ENCODE peak calls at places on chromosomes 3 and 15, in nine cellular contexts. One of them, this sample, is unnamed.

GRCh38 chr15:76320012-76320411 is 8.7 kb upstream of the ETFA start:
- DNase-seq in transverse colon: no peak
- DNase-seq in heart right ventricle: no peak
- DNase-seq in NCI-H226: no peak
- DNase-seq in stimulated activated CD4-positive, alpha-beta T cell treated with anti-CD3 and anti-CD28 coated beads, Interleukin-1b, Interleukin-23, amount 100 ng/mL, for 4 hours: no peak
- DNase-seq in brain microvascular endothelial cell: no peak
- DNase-seq in left ventricle myocardium superior: no peak
- DNase-seq in mucosa of descending colon: no peak
- DNase-seq in tibial artery: no peak
- DNase-seq in this sample: no peak

GRCh38 chr3:25117005-25117593 is 311.0 kb upstream of the RARB start:
- DNase-seq in mucosa of descending colon: peak; percentile 28
- DNase-seq in tibial artery: no peak
- DNase-seq in stimulated activated CD4-positive, alpha-beta T cell treated with anti-CD3 and anti-CD28 coated beads, Interleukin-1b, Interleukin-23, amount 100 ng/mL, for 4 hours: no peak
- DNase-seq in brain microvascular endothelial cell: no peak
- DNase-seq in heart right ventricle: no peak
- DNase-seq in left ventricle myocardium superior: no peak
- DNase-seq in transverse colon: peak; percentile 16
- DNase-seq in NCI-H226: no peak
- DNase-seq in this sample: no peak

GRCh38 chr3:58564456-58565160 is 12.6 kb downstream of the FAM107A start:
- DNase-seq in tibial artery: no peak
- DNase-seq in mucosa of descending colon: peak; percentile 54
- DNase-seq in stimulated activated CD4-positive, alpha-beta T cell treated with anti-CD3 and anti-CD28 coated beads, Interleukin-1b, Interleukin-23, amount 100 ng/mL, for 4 hours: no peak
- DNase-seq in heart right ventricle: no peak
- DNase-seq in brain microvascular endothelial cell: peak; percentile 80
- DNase-seq in left ventricle myocardium superior: no peak
- DNase-seq in transverse colon: peak; percentile 55
- DNase-seq in NCI-H226: peak; percentile 84
- DNase-seq in this sample: peak; percentile 72

GRCh38 chr3:81492048-81492447 is 269.4 kb downstream of the GBE1 start:
- DNase-seq in mucosa of descending colon: no peak
- DNase-seq in left ventricle myocardium superior: no peak
- DNase-seq in tibial artery: no peak
- DNase-seq in brain microvascular endothelial cell: no peak
- DNase-seq in NCI-H226: no peak
- DNase-seq in heart right ventricle: no peak
- DNase-seq in stimulated activated CD4-positive, alpha-beta T cell treated with anti-CD3 and anti-CD28 coated beads, Interleukin-1b, Interleukin-23, amount 100 ng/mL, for 4 hours: no peak
- DNase-seq in transverse colon: no peak
- DNase-seq in this sample: peak; percentile 88

GRCh38 chr3:45012577-45012976 is 13.5 kb upstream of the CLEC3B start:
- DNase-seq in tibial artery: no peak
- DNase-seq in mucosa of descending colon: no peak
- DNase-seq in left ventricle myocardium superior: no peak
- DNase-seq in brain microvascular endothelial cell: no peak
- DNase-seq in NCI-H226: no peak
- DNase-seq in stimulated activated CD4-positive, alpha-beta T cell treated with anti-CD3 and anti-CD28 coated beads, Interleukin-1b, Interleukin-23, amount 100 ng/mL, for 4 hours: no peak
- DNase-seq in heart right ventricle: no peak
- DNase-seq in transverse colon: no peak
- DNase-seq in this sample: no peak

GRCh38 chr3:178238179-178238578 is 298.1 kb upstream of the KCNMB2 start:
- DNase-seq in stimulated activated CD4-positive, alpha-beta T cell treated with anti-CD3 and anti-CD28 coated beads, Interleukin-1b, Interleukin-23, amount 100 ng/mL, for 4 hours: no peak
- DNase-seq in brain microvascular endothelial cell: no peak
- DNase-seq in NCI-H226: no peak
- DNase-seq in transverse colon: no peak
- DNase-seq in mucosa of descending colon: no peak
- DNase-seq in tibial artery: no peak
- DNase-seq in heart right ventricle: no peak
- DNase-seq in left ventricle myocardium superior: no peak
- DNase-seq in this sample: no peak

GRCh38 chr15:38496151-38496550 is 42.2 kb downstream of the FAM98B start:
- DNase-seq in heart right ventricle: no peak
- DNase-seq in NCI-H226: no peak
- DNase-seq in mucosa of descending colon: no peak
- DNase-seq in brain microvascular endothelial cell: no peak
- DNase-seq in transverse colon: no peak
- DNase-seq in stimulated activated CD4-positive, alpha-beta T cell treated with anti-CD3 and anti-CD28 coated beads, Interleukin-1b, Interleukin-23, amount 100 ng/mL, for 4 hours: no peak
- DNase-seq in left ventricle myocardium superior: no peak
- DNase-seq in tibial artery: no peak
- DNase-seq in this sample: no peak

GRCh38 chr3:138941259-138941885 is 5.6 kb downstream of the FOXL2 start:
- DNase-seq in heart right ventricle: no peak
- DNase-seq in stimulated activated CD4-positive, alpha-beta T cell treated with anti-CD3 and anti-CD28 coated beads, Interleukin-1b, Interleukin-23, amount 100 ng/mL, for 4 hours: no peak
- DNase-seq in transverse colon: peak; percentile 54
- DNase-seq in NCI-H226: peak; percentile 15
- DNase-seq in tibial artery: no peak
- DNase-seq in brain microvascular endothelial cell: no peak
- DNase-seq in mucosa of descending colon: peak; percentile 77
- DNase-seq in left ventricle myocardium superior: no peak
- DNase-seq in this sample: peak; percentile 27

GRCh38 chr3:111831840-111832239 is 27.2 kb upstream of the PHLDB2 start:
- DNase-seq in stimulated activated CD4-positive, alpha-beta T cell treated with anti-CD3 and anti-CD28 coated beads, Interleukin-1b, Interleukin-23, amount 100 ng/mL, for 4 hours: no peak
- DNase-seq in brain microvascular endothelial cell: no peak
- DNase-seq in transverse colon: no peak
- DNase-seq in mucosa of descending colon: no peak
- DNase-seq in left ventricle myocardium superior: no peak
- DNase-seq in NCI-H226: peak; percentile 45
- DNase-seq in heart right ventricle: no peak
- DNase-seq in tibial artery: no peak
- DNase-seq in this sample: no peak

GRCh38 chr15:24944939-24945338 is 9.8 kb upstream of the SNRPN start:
- DNase-seq in brain microvascular endothelial cell: peak; percentile 1
- DNase-seq in mucosa of descending colon: no peak
- DNase-seq in tibial artery: no peak
- DNase-seq in NCI-H226: no peak
- DNase-seq in stimulated activated CD4-positive, alpha-beta T cell treated with anti-CD3 and anti-CD28 coated beads, Interleukin-1b, Interleukin-23, amount 100 ng/mL, for 4 hours: no peak
- DNase-seq in transverse colon: no peak
- DNase-seq in left ventricle myocardium superior: no peak
- DNase-seq in heart right ventricle: no peak
- DNase-seq in this sample: peak; percentile 3

GRCh38 chr3:152241142-152242067 is 27.3 kb upstream of the MBNL1 start:
- DNase-seq in left ventricle myocardium superior: no peak
- DNase-seq in transverse colon: no peak
- DNase-seq in stimulated activated CD4-positive, alpha-beta T cell treated with anti-CD3 and anti-CD28 coated beads, Interleukin-1b, Interleukin-23, amount 100 ng/mL, for 4 hours: no peak
- DNase-seq in NCI-H226: peak; percentile 86
- DNase-seq in heart right ventricle: no peak
- DNase-seq in tibial artery: no peak
- DNase-seq in mucosa of descending colon: no peak
- DNase-seq in brain microvascular endothelial cell: no peak
- DNase-seq in this sample: no peak

GRCh38 chr15:35723852-35724251 is 177.9 kb upstream of the DPH6 start:
- DNase-seq in transverse colon: no peak
- DNase-seq in mucosa of descending colon: no peak
- DNase-seq in brain microvascular endothelial cell: no peak
- DNase-seq in stimulated activated CD4-positive, alpha-beta T cell treated with anti-CD3 and anti-CD28 coated beads, Interleukin-1b, Interleukin-23, amount 100 ng/mL, for 4 hours: no peak
- DNase-seq in heart right ventricle: no peak
- DNase-seq in left ventricle myocardium superior: no peak
- DNase-seq in tibial artery: no peak
- DNase-seq in NCI-H226: peak; percentile 11
- DNase-seq in this sample: peak; percentile 46

GRCh38 chr3:36494461-36495109 is 114.3 kb downstream of the STAC start:
- DNase-seq in left ventricle myocardium superior: no peak
- DNase-seq in transverse colon: peak; percentile 7
- DNase-seq in brain microvascular endothelial cell: peak; percentile 54
- DNase-seq in mucosa of descending colon: peak; percentile 4
- DNase-seq in stimulated activated CD4-positive, alpha-beta T cell treated with anti-CD3 and anti-CD28 coated beads, Interleukin-1b, Interleukin-23, amount 100 ng/mL, for 4 hours: no peak
- DNase-seq in NCI-H226: peak; percentile 66
- DNase-seq in tibial artery: peak; percentile 74
- DNase-seq in heart right ventricle: no peak
- DNase-seq in this sample: peak; percentile 91

GRCh38 chr3:187039723-187040414 is 99.4 kb downstream of the RPL39L start:
- DNase-seq in NCI-H226: no peak
- DNase-seq in left ventricle myocardium superior: no peak
- DNase-seq in mucosa of descending colon: peak; percentile 48
- DNase-seq in stimulated activated CD4-positive, alpha-beta T cell treated with anti-CD3 and anti-CD28 coated beads, Interleukin-1b, Interleukin-23, amount 100 ng/mL, for 4 hours: no peak
- DNase-seq in brain microvascular endothelial cell: no peak
- DNase-seq in transverse colon: peak; percentile 63
- DNase-seq in heart right ventricle: no peak
- DNase-seq in tibial artery: no peak
- DNase-seq in this sample: no peak

GRCh38 chr3:52218953-52219650 is 6.3 kb downstream of the TLR9 start:
- DNase-seq in stimulated activated CD4-positive, alpha-beta T cell treated with anti-CD3 and anti-CD28 coated beads, Interleukin-1b, Interleukin-23, amount 100 ng/mL, for 4 hours: no peak
- DNase-seq in NCI-H226: no peak
- DNase-seq in tibial artery: no peak
- DNase-seq in left ventricle myocardium superior: no peak
- DNase-seq in transverse colon: no peak
- DNase-seq in heart right ventricle: no peak
- DNase-seq in mucosa of descending colon: no peak
- DNase-seq in brain microvascular endothelial cell: no peak
- DNase-seq in this sample: no peak

GRCh38 chr3:43759297-43759782 is 68.6 kb downstream of the ABHD5 start:
- DNase-seq in mucosa of descending colon: no peak
- DNase-seq in brain microvascular endothelial cell: peak; percentile 72
- DNase-seq in tibial artery: no peak
- DNase-seq in stimulated activated CD4-positive, alpha-beta T cell treated with anti-CD3 and anti-CD28 coated beads, Interleukin-1b, Interleukin-23, amount 100 ng/mL, for 4 hours: no peak
- DNase-seq in NCI-H226: peak; percentile 33
- DNase-seq in heart right ventricle: no peak
- DNase-seq in left ventricle myocardium superior: peak; percentile 36
- DNase-seq in transverse colon: no peak
- DNase-seq in this sample: peak; percentile 43

GRCh38 chr3:136251511-136251910 is 1.4 kb downstream of the PCCB start:
- DNase-seq in tibial artery: no peak
- DNase-seq in mucosa of descending colon: no peak
- DNase-seq in stimulated activated CD4-positive, alpha-beta T cell treated with anti-CD3 and anti-CD28 coated beads, Interleukin-1b, Interleukin-23, amount 100 ng/mL, for 4 hours: no peak
- DNase-seq in heart right ventricle: no peak
- DNase-seq in NCI-H226: peak; percentile 16
- DNase-seq in left ventricle myocardium superior: no peak
- DNase-seq in brain microvascular endothelial cell: no peak
- DNase-seq in transverse colon: no peak
- DNase-seq in this sample: no peak

This sample was measured in adipocyte.